ENCODE peak calls at places on chromosomes 3 and 15, in ten cellular contexts. B is progenitor cell of endocrine pancreas, Y is astrocyte of the spinal cord, X is sigmoid colon, L is K562, E is GM10248, I is heart right ventricle, T is SK-N-SH, P is body of pancreas, G is B cell. U is an unnamed sample.
A peak's percentile ranks its signal among the peaks of the same experiment; 100 is the strongest.

GRCh38 chr3:182862159-182862860 is 69.0 kb downstream of the ATP11B start:
- DNase-seq in E (no peak), L (no peak), B (no peak), P (no peak), Y (no peak), T (no peak), I (no peak), X (no peak), G (no peak), U (no peak)

GRCh38 chr15:75335705-75336355 is at the start of gene COMMD4:
- DNase-seq in E (peak; percentile 73), X (peak; percentile 99), B (peak; percentile 94), L (peak; percentile 81), I (peak; percentile 95), G (peak; percentile 82), P (peak; percentile 99), T (peak; percentile 87), Y (peak; percentile 93), U (peak; percentile 80)

GRCh38 chr15:55827204-55827603 is 84.3 kb upstream of the PRTG start:
- DNase-seq in L (no peak), Y (no peak), I (no peak), T (no peak), G (no peak), P (no peak), X (no peak), E (no peak), B (no peak), U (no peak)

GRCh38 chr3:151178208-151178845 is 24.7 kb downstream of the GPR171 start:
- DNase-seq in T (no peak), L (no peak), B (no peak), G (no peak), P (no peak), I (no peak), X (no peak), Y (no peak), E (no peak), U (no peak)

GRCh38 chr15:62888628-62889027 is 153.9 kb upstream of the TPM1 start:
- DNase-seq in P (no peak), L (no peak), G (no peak), T (no peak), I (no peak), Y (no peak), E (no peak), X (no peak), B (no peak), U (no peak)

GRCh38 chr15:67240235-67241131 is 14.0 kb downstream of the AAGAB start:
- DNase-seq in Y (no peak), X (no peak), P (peak; percentile 51), T (peak; percentile 57), I (no peak), L (no peak), E (peak; percentile 21), B (no peak), G (no peak), U (no peak)

GRCh38 chr3:138097192-138097829 is 18.1 kb downstream of the DZIP1L start:
- DNase-seq in G (no peak), X (no peak), I (no peak), Y (no peak), T (peak; percentile 70), P (no peak), E (no peak), L (no peak), B (no peak), U (no peak)

GRCh38 chr3:139764936-139765335 is 87.2 kb upstream of the NMNAT3 start:
- DNase-seq in L (no peak), Y (peak; percentile 91), E (no peak), P (no peak), B (no peak), G (no peak), X (no peak), T (no peak), I (no peak), U (no peak)

GRCh38 chr3:4795905-4796304 is 183.3 kb upstream of the BHLHE40 start:
- DNase-seq in X (no peak), P (no peak), G (no peak), L (no peak), T (no peak), Y (no peak), E (no peak), B (no peak), I (no peak), U (no peak)

GRCh38 chr15:60370105-60370803 is 27.5 kb downstream of the ANXA2 start:
- DNase-seq in P (no peak), X (no peak), I (no peak), B (no peak), Y (no peak), G (no peak), L (no peak), E (no peak), T (no peak), U (no peak)

GRCh38 chr3:52782412-52783210 is 5.2 kb downstream of the ITIH1 start:
- DNase-seq in T (no peak), B (no peak), X (peak; percentile 38), P (no peak), Y (no peak), E (no peak), G (no peak), L (no peak), I (no peak), U (peak; percentile 17)

GRCh38 chr3:184155644-184156521 is 706 bp downstream of the DVL3 start:
- DNase-seq in E (peak; percentile 53), X (peak; percentile 79), G (peak; percentile 46), P (peak; percentile 35), B (no peak), L (peak; percentile 49), Y (peak; percentile 42), I (peak; percentile 51), T (peak; percentile 74), U (no peak)

GRCh38 chr3:115980709-115981108 is 357.4 kb downstream of the GAP43 start:
- DNase-seq in P (no peak), T (no peak), L (no peak), X (no peak), E (no peak), B (no peak), Y (no peak), G (no peak), I (no peak), U (no peak)

GRCh38 chr3:11769704-11770103 is 77.0 kb downstream of the TAMM41 start:
- DNase-seq in I (no peak), L (no peak), E (no peak), Y (no peak), T (no peak), B (no peak), X (no peak), G (no peak), P (no peak), U (no peak)

GRCh38 chr3:11774296-11774877 is 72.3 kb downstream of the TAMM41 start:
- DNase-seq in E (no peak), X (peak; percentile 68), L (peak; percentile 29), G (no peak), B (peak; percentile 23), I (no peak), T (peak; percentile 76), Y (peak; percentile 41), P (peak; percentile 62), U (no peak)

GRCh38 chr3:11768604-11769003 is 78.1 kb downstream of the TAMM41 start:
- DNase-seq in B (no peak), E (no peak), X (no peak), T (no peak), G (no peak), I (no peak), L (no peak), P (no peak), Y (no peak), U (no peak)

GRCh38 chr3:11770105-11770476 is 76.6 kb downstream of the TAMM41 start:
- DNase-seq in T (peak; percentile 19), E (no peak), I (no peak), B (no peak), X (no peak), P (no peak), G (no peak), L (no peak), Y (no peak), U (no peak)

GRCh38 chr3:11770477-11771381 is 76.0 kb downstream of the TAMM41 start:
- DNase-seq in G (peak; percentile 67), T (peak; percentile 62), I (no peak), X (peak; percentile 75), B (peak; percentile 62), P (peak; percentile 95), Y (peak; percentile 86), E (peak; percentile 90), L (peak; percentile 95), U (peak; percentile 61)
- TF ChIP-seq CTCF in G (no peak), T (no peak), I (no peak), X (no peak), B (no peak), P (no peak), Y (no peak), E (no peak), L (no peak), U (no peak)

GRCh38 chr3:193826126-193826795 is 233.3 kb downstream of the OPA1 start:
- DNase-seq in T (no peak), E (no peak), I (no peak), Y (peak; percentile 86), B (no peak), P (peak; percentile 68), G (no peak), X (no peak), L (no peak), U (peak; percentile 3)
- TF ChIP-seq CTCF in T (no peak), E (no peak), I (no peak), Y (peak; percentile 36), B (no peak), P (no peak), G (no peak), X (no peak), L (peak; percentile 44), U (no peak)

GRCh38 chr15:25544076-25544475 is 105.3 kb upstream of the UBE3A start:
- DNase-seq in T (no peak), G (no peak), X (no peak), I (no peak), B (no peak), E (no peak), L (no peak), P (no peak), Y (no peak), U (no peak)

GRCh38 chr15:25542648-25543047 is 103.8 kb upstream of the UBE3A start:
- DNase-seq in Y (no peak), L (no peak), X (no peak), G (no peak), P (no peak), E (no peak), I (no peak), B (no peak), T (no peak), U (no peak)

GRCh38 chr15:25545017-25545416 is 106.2 kb upstream of the UBE3A start:
- DNase-seq in X (no peak), L (no peak), G (no peak), T (no peak), P (no peak), B (no peak), I (no peak), E (no peak), Y (peak; percentile 48), U (no peak)

GRCh38 chr15:25541228-25541627 is 102.4 kb upstream of the UBE3A start:
- DNase-seq in B (no peak), L (no peak), I (no peak), T (no peak), E (no peak), Y (no peak), P (no peak), G (no peak), X (no peak), U (no peak)

GRCh38 chr15:25543156-25543555 is 104.3 kb upstream of the UBE3A start:
- DNase-seq in E (no peak), G (no peak), I (no peak), B (no peak), P (peak; percentile 33), X (peak; percentile 90), T (peak; percentile 46), Y (peak; percentile 51), L (no peak), U (no peak)
- TF ChIP-seq CTCF in E (no peak), G (no peak), I (no peak), B (no peak), P (no peak), X (no peak), T (no peak), Y (no peak), L (no peak), U (no peak)

GRCh38 chr15:64016257-64016656 is 30.0 kb downstream of the DAPK2 start:
- DNase-seq in X (no peak), T (no peak), I (no peak), L (no peak), Y (no peak), G (no peak), P (no peak), E (no peak), B (no peak), U (no peak)
- TF ChIP-seq CTCF in X (no peak), T (no peak), I (no peak), L (no peak), Y (no peak), G (no peak), P (no peak), E (no peak), B (no peak), U (no peak)

U was measured in CD14-positive monocyte.